ENCODE peak calls at places on chromosomes 11 and 22, in eight cellular contexts. N, U, H, Y, O, P, C and L are unnamed samples.

GRCh38 chr11:31323145-31323544 is 46.4 kb downstream of the DCDC1 start:
- DNase-seq in N (no peak), U (no peak), H (no peak), Y (no peak), O (no peak), P (no peak), C (no peak), L (no peak)

GRCh38 chr11:65362320-65362931 is 7.9 kb downstream of the TIGD3 start:
- DNase-seq in N (no peak), U (no peak), H (no peak), Y (no peak), O (no peak), P (peak), C (no peak), L (no peak)

GRCh38 chr22:46564084-46564714 is 26.8 kb upstream of the CELSR1 start:
- DNase-seq in N (no peak), U (no peak), H (no peak), Y (no peak), O (no peak), P (no peak), C (no peak), L (peak)

GRCh38 chr11:65861533-65862183 is 1.4 kb downstream of the MUS81 start:
- DNase-seq in N (no peak), U (no peak), H (peak), Y (no peak), O (peak), P (peak), C (no peak), L (no peak)

GRCh38 chr11:47241740-47242400 is 6.7 kb downstream of the ACP2 start:
- DNase-seq in N (no peak), U (no peak), H (no peak), Y (no peak), O (no peak), P (no peak), C (no peak), L (no peak)

GRCh38 chr22:48842583-48842945 is 985.1 kb downstream of the BRD1 start:
- DNase-seq in N (no peak), U (no peak), H (no peak), Y (no peak), O (no peak), P (no peak), C (no peak), L (no peak)

GRCh38 chr22:39184586-39185577 is 32.4 kb upstream of the CBX7 start:
- DNase-seq in N (no peak), U (no peak), H (no peak), Y (no peak), O (no peak), P (no peak), C (no peak), L (no peak)

GRCh38 chr11:73293356-73293936 is 14.6 kb upstream of the ARHGEF17 start:
- DNase-seq in N (no peak), U (no peak), H (no peak), Y (no peak), O (no peak), P (no peak), C (no peak), L (no peak)

GRCh38 chr11:11577246-11577855 is 44.5 kb downstream of the GALNT18 start:
- DNase-seq in N (no peak), U (no peak), H (no peak), Y (no peak), O (no peak), P (no peak), C (no peak), L (no peak)

GRCh38 chr22:25368271-25368670 is 148.8 kb downstream of the CRYBB2 start:
- DNase-seq in N (no peak), U (no peak), H (peak), Y (no peak), O (no peak), P (no peak), C (no peak), L (peak)

GRCh38 chr22:48563966-48564330 is 1263.7 kb downstream of the BRD1 start:
- DNase-seq in N (no peak), U (no peak), H (no peak), Y (no peak), O (no peak), P (no peak), C (no peak), L (no peak)

GRCh38 chr11:15774021-15774862 is 582.1 kb downstream of the SOX6 start:
- DNase-seq in N (no peak), U (no peak), H (no peak), Y (no peak), O (no peak), P (no peak), C (no peak), L (no peak)

GRCh38 chr11:74221816-74222215 is 50.7 kb downstream of the PPME1 start:
- DNase-seq in N (no peak), U (no peak), H (no peak), Y (no peak), O (no peak), P (no peak), C (no peak), L (no peak)